ENCODE peak calls at places on chromosomes 6 and 20, in seven cellular contexts. One of them, this sample, is unnamed.

GRCh38 chr6:169162968-169163903 is 90.4 kb downstream of the THBS2 start:
- DNase-seq in NCI-H526: no peak
- DNase-seq in tibial artery: peak; percentile 90
- DNase-seq in CD4-positive, alpha-beta memory T cell: no peak
- DNase-seq in AG04450: peak; percentile 70
- DNase-seq in M059J: peak; percentile 100
- DNase-seq in NCI-H146: no peak
- DNase-seq in this sample: peak; percentile 98

GRCh38 chr20:10185741-10186558 is 32.7 kb upstream of the SNAP25 start:
- DNase-seq in NCI-H526: no peak
- DNase-seq in tibial artery: no peak
- DNase-seq in CD4-positive, alpha-beta memory T cell: no peak
- DNase-seq in AG04450: no peak
- DNase-seq in M059J: peak; percentile 54
- DNase-seq in NCI-H146: peak; percentile 89
- DNase-seq in this sample: no peak

GRCh38 chr20:62704341-62704948 is 4.2 kb upstream of the NTSR1 start:
- DNase-seq in NCI-H526: peak; percentile 28
- DNase-seq in tibial artery: peak; percentile 78
- DNase-seq in CD4-positive, alpha-beta memory T cell: no peak
- DNase-seq in AG04450: peak; percentile 78
- DNase-seq in M059J: peak; percentile 97
- DNase-seq in NCI-H146: peak; percentile 26
- DNase-seq in this sample: peak; percentile 96

GRCh38 chr6:43268348-43268685 is 25.0 kb downstream of the TTBK1 start:
- DNase-seq in NCI-H526: no peak
- DNase-seq in tibial artery: no peak
- DNase-seq in CD4-positive, alpha-beta memory T cell: no peak
- DNase-seq in AG04450: no peak
- DNase-seq in M059J: no peak
- DNase-seq in NCI-H146: no peak
- DNase-seq in this sample: no peak

GRCh38 chr6:107813555-107814194 is 10.4 kb downstream of the SCML4 start:
- DNase-seq in NCI-H526: no peak
- DNase-seq in tibial artery: no peak
- DNase-seq in CD4-positive, alpha-beta memory T cell: no peak
- DNase-seq in AG04450: no peak
- DNase-seq in M059J: peak; percentile 23
- DNase-seq in NCI-H146: no peak
- DNase-seq in this sample: no peak

GRCh38 chr6:101762851-101763250 is 369.3 kb downstream of the GRIK2 start:
- DNase-seq in NCI-H526: no peak
- DNase-seq in tibial artery: no peak
- DNase-seq in CD4-positive, alpha-beta memory T cell: no peak
- DNase-seq in AG04450: no peak
- DNase-seq in M059J: no peak
- DNase-seq in NCI-H146: no peak
- DNase-seq in this sample: no peak

GRCh38 chr20:35466856-35467255 is 11.5 kb downstream of the CEP250 start:
- DNase-seq in NCI-H526: no peak
- DNase-seq in tibial artery: no peak
- DNase-seq in CD4-positive, alpha-beta memory T cell: no peak
- DNase-seq in AG04450: no peak
- DNase-seq in M059J: no peak
- DNase-seq in NCI-H146: no peak
- DNase-seq in this sample: no peak

GRCh38 chr20:48461351-48461750 is 366.4 kb downstream of the PREX1 start:
- DNase-seq in NCI-H526: no peak
- DNase-seq in tibial artery: peak; percentile 15
- DNase-seq in CD4-positive, alpha-beta memory T cell: no peak
- DNase-seq in AG04450: no peak
- DNase-seq in M059J: no peak
- DNase-seq in NCI-H146: no peak
- DNase-seq in this sample: no peak

GRCh38 chr20:6558361-6558760 is 209.1 kb upstream of the BMP2 start:
- DNase-seq in NCI-H526: no peak
- DNase-seq in tibial artery: no peak
- DNase-seq in CD4-positive, alpha-beta memory T cell: no peak
- DNase-seq in AG04450: no peak
- DNase-seq in M059J: peak; percentile 37
- DNase-seq in NCI-H146: peak; percentile 13
- DNase-seq in this sample: no peak

GRCh38 chr20:31641391-31641790 is 3.7 kb downstream of the COX4I2 start:
- DNase-seq in NCI-H526: no peak
- DNase-seq in tibial artery: no peak
- DNase-seq in CD4-positive, alpha-beta memory T cell: no peak
- DNase-seq in AG04450: no peak
- DNase-seq in M059J: no peak
- DNase-seq in NCI-H146: no peak
- DNase-seq in this sample: no peak

GRCh38 chr6:157025459-157025858 is 248.3 kb downstream of the ARID1B start:
- DNase-seq in NCI-H526: no peak
- DNase-seq in tibial artery: no peak
- DNase-seq in CD4-positive, alpha-beta memory T cell: no peak
- DNase-seq in AG04450: no peak
- DNase-seq in M059J: peak; percentile 13
- DNase-seq in NCI-H146: no peak
- DNase-seq in this sample: no peak

GRCh38 chr6:17705778-17706579 is 746 bp downstream of the NUP153 start:
- DNase-seq in NCI-H526: peak; percentile 28
- DNase-seq in tibial artery: peak; percentile 81
- DNase-seq in CD4-positive, alpha-beta memory T cell: peak; percentile 86
- DNase-seq in AG04450: peak; percentile 27
- DNase-seq in M059J: peak; percentile 90
- DNase-seq in NCI-H146: peak; percentile 70
- DNase-seq in this sample: no peak

GRCh38 chr6:21219241-21219640 is 374.3 kb upstream of the SOX4 start:
- DNase-seq in NCI-H526: no peak
- DNase-seq in tibial artery: no peak
- DNase-seq in CD4-positive, alpha-beta memory T cell: no peak
- DNase-seq in AG04450: no peak
- DNase-seq in M059J: no peak
- DNase-seq in NCI-H146: no peak
- DNase-seq in this sample: no peak

GRCh38 chr20:34978092-34978744 is 22.6 kb downstream of the MYH7B start:
- DNase-seq in NCI-H526: no peak
- DNase-seq in tibial artery: no peak
- DNase-seq in CD4-positive, alpha-beta memory T cell: no peak
- DNase-seq in AG04450: no peak
- DNase-seq in M059J: no peak
- DNase-seq in NCI-H146: no peak
- DNase-seq in this sample: no peak

GRCh38 chr6:125984311-125984710 is 2.0 kb upstream of the TRMT11 start:
- DNase-seq in NCI-H526: no peak
- DNase-seq in tibial artery: no peak
- DNase-seq in CD4-positive, alpha-beta memory T cell: no peak
- DNase-seq in AG04450: no peak
- DNase-seq in M059J: peak; percentile 73
- DNase-seq in NCI-H146: no peak
- DNase-seq in this sample: peak; percentile 81

GRCh38 chr6:143739341-143739851 is 61.6 kb downstream of the PHACTR2 start:
- DNase-seq in NCI-H526: no peak
- DNase-seq in tibial artery: no peak
- DNase-seq in CD4-positive, alpha-beta memory T cell: no peak
- DNase-seq in AG04450: no peak
- DNase-seq in M059J: no peak
- DNase-seq in NCI-H146: no peak
- DNase-seq in this sample: no peak

This sample was measured in foreskin fibroblast.